ENCODE peak calls at places on chromosomes 6 and 20, in eight cellular contexts. T is mammary epithelial cell, P is heart left ventricle, G is HCT116, N is dorsolateral prefrontal cortex, V is tibial nerve, E is Calu3, R is BJ. H is an unnamed sample.

GRCh38 chr6:134376785-134377184 is 58.9 kb upstream of the SGK1 start:
- DNase-seq in G (no peak), N (no peak), T (no peak), R (no peak), V (no peak), E (no peak), P (no peak), H (no peak)

GRCh38 chr6:12304487-12304886 is 14.3 kb downstream of the EDN1 start:
- DNase-seq in T (no peak), N (no peak), V (no peak), E (no peak), R (no peak), G (no peak), P (no peak), H (no peak)

GRCh38 chr6:32192608-32193039 is at the start of gene GPSM3:
- DNase-seq in T (no peak), G (no peak), V (no peak), R (no peak), E (peak), N (no peak), P (peak), H (no peak)

GRCh38 chr20:22353586-22353985 is 230.8 kb downstream of the FOXA2 start:
- DNase-seq in T (peak), G (no peak), V (no peak), E (no peak), P (no peak), N (no peak), R (no peak), H (no peak)

GRCh38 chr6:124535746-124536145 is 426.5 kb upstream of the RNF217 start:
- DNase-seq in E (peak), N (no peak), T (peak), P (no peak), G (no peak), V (no peak), R (no peak), H (no peak)

GRCh38 chr6:111952326-111952725 is 79.1 kb upstream of the FYN start:
- DNase-seq in T (no peak), R (no peak), N (no peak), E (no peak), P (no peak), G (no peak), V (no peak), H (no peak)

GRCh38 chr20:19466204-19466928 is 253.9 kb downstream of the SLC24A3 start:
- DNase-seq in R (no peak), T (no peak), G (no peak), V (no peak), P (no peak), N (no peak), E (no peak), H (no peak)

GRCh38 chr20:62986257-62986807 is 20.4 kb downstream of the BHLHE23 start:
- DNase-seq in N (no peak), T (no peak), G (no peak), P (no peak), E (no peak), V (no peak), R (no peak), H (no peak)

GRCh38 chr20:32437391-32438074 is 79.4 kb downstream of the ASXL1 start:
- DNase-seq in T (no peak), E (no peak), G (no peak), R (no peak), V (no peak), P (no peak), N (no peak), H (no peak)

GRCh38 chr6:153103256-153103655 is 27.8 kb downstream of the RGS17 start:
- DNase-seq in P (no peak), G (no peak), E (no peak), N (no peak), V (no peak), T (no peak), R (no peak), H (no peak)

GRCh38 chr6:72649032-72649984 is 27.4 kb downstream of the KCNQ5 start:
- DNase-seq in R (peak), P (no peak), N (no peak), V (peak), G (no peak), T (peak), E (peak), H (peak)

GRCh38 chr20:25508083-25508770 is 77.1 kb downstream of the NINL start:
- DNase-seq in P (no peak), T (peak), V (no peak), G (no peak), E (peak), N (no peak), R (peak), H (peak)

GRCh38 chr20:62066983-62067433 is 1.3 kb upstream of the TAF4 start:
- DNase-seq in R (no peak), E (no peak), P (no peak), V (peak), G (no peak), N (no peak), T (no peak), H (no peak)

GRCh38 chr20:50801747-50802125 is 6.9 kb downstream of the BCAS4 start:
- DNase-seq in N (no peak), G (no peak), E (no peak), P (no peak), R (no peak), V (no peak), T (no peak), H (no peak)

GRCh38 chr6:116326392-116326717 is 44.4 kb upstream of the DSE start:
- DNase-seq in G (no peak), E (no peak), P (no peak), V (no peak), T (no peak), N (no peak), R (no peak), H (no peak)

GRCh38 chr20:17511401-17511800 is 19.8 kb downstream of the BFSP1 start:
- DNase-seq in T (no peak), P (no peak), R (no peak), E (no peak), V (no peak), G (no peak), N (no peak), H (no peak)

GRCh38 chr20:53865905-53866786 is 204.2 kb downstream of the BCAS1 start:
- DNase-seq in N (no peak), T (peak), P (no peak), E (peak), V (peak), R (no peak), G (no peak), H (no peak)

GRCh38 chr20:36832791-36833190 is 43.1 kb upstream of the TLDC2 start:
- DNase-seq in P (peak), G (no peak), R (no peak), N (no peak), V (no peak), T (no peak), E (no peak), H (no peak)

GRCh38 chr20:36835453-36836198 is 40.3 kb upstream of the TLDC2 start:
- DNase-seq in G (peak), P (peak), R (peak), V (peak), N (peak), E (peak), T (peak), H (peak)

GRCh38 chr20:36830791-36831691 is 44.9 kb upstream of the TLDC2 start:
- DNase-seq in V (peak), P (peak), R (no peak), E (no peak), N (peak), G (no peak), T (no peak), H (peak)

GRCh38 chr20:36835025-36835424 is 40.9 kb upstream of the TLDC2 start:
- DNase-seq in E (no peak), V (no peak), R (no peak), P (peak), G (no peak), N (no peak), T (no peak), H (no peak)

DNA sequence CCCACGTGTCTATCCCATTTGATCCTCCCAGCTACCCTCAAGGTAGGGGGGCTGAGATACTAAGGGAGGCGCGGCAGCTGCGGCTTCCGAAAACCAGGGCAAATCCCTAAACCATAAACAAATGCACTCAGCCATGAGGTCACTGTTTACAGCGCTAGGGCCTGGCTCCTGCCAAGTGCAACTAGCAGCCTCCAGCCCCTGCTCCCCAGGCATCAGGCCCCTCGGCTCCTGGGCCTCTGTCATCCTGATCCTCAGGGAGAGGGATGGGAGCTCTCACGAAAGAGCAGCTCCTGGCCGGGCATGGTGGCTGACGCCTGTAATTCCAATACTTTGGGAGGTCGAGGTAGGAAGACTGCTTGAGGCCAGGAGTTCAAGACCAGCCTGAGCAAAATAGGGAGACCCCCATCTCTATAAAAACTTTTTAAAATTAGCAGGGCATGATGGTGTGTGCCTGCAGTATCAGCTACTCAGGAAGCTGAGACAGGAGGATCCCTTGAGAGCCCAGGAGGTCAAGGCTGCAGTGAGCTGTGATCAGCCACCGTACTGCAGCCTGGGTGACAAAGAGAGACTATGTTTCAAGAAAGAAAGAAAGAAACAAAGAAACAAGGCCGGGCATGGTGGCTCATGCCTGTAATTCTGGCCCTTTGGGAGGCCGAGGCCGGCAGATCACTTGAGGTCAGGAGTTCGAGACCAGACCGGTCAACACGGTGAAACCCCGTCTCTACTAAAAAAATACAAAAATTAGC is 42.5 kb upstream of the TLDC2 start:
- DNase-seq in N (no peak), E (no peak), R (no peak), T (no peak), G (no peak), V (no peak), P (peak), H (no peak)
- TF ChIP-seq CTCF in N (no peak), E (no peak), R (no peak), T (no peak), G (no peak), V (no peak), P (no peak), H (no peak)

DNA sequence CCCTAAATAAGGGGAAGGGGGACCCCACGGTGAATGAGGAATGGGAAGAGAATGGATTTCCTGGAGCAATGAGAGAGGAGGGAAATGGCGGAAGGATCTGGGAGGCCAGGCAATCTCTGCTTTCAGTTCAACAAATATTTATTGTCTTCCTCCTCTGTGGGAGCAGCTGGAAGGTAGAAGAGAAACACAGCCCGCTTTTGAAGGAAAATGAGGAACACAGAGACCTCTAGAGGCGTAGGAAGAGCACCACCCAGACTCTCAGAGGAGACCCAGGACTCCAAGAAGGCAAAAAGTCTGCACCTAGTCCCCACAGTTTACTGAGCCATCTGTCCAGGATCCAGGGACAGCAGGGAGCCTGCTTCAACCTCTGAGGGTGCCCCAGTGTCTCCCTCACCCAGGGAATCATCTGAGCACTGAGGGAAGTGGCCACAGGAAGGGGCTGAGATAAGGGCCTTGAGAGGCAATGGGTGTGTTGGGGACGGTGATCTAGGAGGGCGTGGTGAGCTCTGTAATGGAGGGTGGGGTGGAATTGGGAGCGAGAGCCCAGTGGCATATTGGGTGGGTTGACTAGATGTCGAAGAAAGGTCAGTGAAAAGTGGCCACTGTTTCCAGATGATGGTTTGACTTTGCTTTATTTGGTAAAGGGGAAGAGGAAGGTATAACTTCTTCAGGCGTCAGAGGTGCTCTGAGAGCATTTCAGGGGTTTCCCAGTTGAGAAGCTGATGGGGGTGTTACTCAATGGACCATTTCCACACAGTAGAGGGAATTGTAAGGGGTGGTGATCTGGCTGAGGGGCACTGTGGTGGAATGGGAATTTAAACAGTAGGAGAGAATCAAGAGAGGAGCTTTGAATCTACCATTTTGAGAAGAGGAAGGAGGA is 610 bp downstream of the PSORS1C1 start:
- DNase-seq in R (no peak), V (no peak), N (no peak), G (peak), P (no peak), E (peak), T (peak), H (no peak)
- TF ChIP-seq CTCF in R (peak), V (no peak), N (peak), G (peak), P (no peak), E (peak), T (peak), H (no peak)

DNA sequence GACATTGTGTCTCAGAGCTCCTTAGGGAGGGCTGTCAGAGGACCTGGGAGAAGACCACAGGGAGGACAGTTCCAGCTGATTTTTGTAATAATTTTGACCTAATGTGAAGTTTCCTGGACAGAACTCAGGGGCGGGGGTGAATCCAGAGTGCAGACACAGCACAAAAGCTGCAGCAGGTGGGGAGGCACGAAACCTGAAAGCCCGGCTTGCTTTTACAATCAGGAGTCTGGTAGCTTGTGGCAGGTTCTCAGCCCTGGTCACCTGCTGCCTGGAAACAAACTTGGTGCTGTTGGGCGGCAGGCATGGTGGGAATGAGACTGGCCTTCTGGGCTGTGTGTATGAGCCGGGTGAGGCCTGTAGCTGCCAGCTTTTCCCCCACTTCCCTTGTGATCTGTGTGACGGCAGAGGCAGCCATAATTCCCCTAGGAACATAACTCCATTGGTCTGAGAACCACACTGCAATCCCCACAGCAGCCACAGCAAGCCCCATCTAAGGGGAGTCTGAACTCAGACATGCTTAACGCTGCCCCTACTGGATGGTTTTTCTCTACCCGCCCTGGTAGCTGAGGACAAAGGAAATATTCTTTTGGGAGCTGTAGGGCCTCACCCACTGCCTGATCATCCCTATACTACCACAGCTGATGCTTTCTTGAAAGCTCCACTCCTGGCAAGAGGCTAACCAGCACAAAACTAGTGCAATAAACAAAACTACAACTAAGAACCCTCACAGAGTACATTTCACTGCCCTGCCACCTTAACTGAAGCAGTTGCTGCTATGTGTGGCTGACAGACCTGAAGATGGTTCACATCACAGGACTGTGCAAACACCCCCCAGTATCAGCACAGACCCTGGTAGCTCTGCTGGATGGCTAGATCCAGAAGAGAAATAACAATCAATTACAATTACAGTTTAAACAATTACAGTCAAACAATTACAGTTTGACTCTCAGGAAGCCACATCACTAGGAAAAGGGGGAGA is 1055.1 kb upstream of the GJE1 start:
- DNase-seq in R (no peak), T (peak), E (peak), P (no peak), N (no peak), V (no peak), G (peak), H (no peak)
- TF ChIP-seq CTCF in R (no peak), T (peak), E (peak), P (no peak), N (no peak), V (no peak), G (peak), H (no peak)

GRCh38 chr6:163341671-163342070 is 72.8 kb upstream of the QKI start:
- DNase-seq in V (no peak), T (no peak), G (no peak), R (no peak), E (no peak), N (no peak), P (no peak), H (no peak)

GRCh38 chr6:163341224-163341623 is 73.3 kb upstream of the QKI start:
- DNase-seq in E (no peak), N (no peak), T (no peak), R (no peak), G (no peak), P (no peak), V (no peak), H (no peak)

GRCh38 chr6:163338671-163339405 is 75.7 kb upstream of the QKI start:
- DNase-seq in G (no peak), T (no peak), V (no peak), N (peak), E (no peak), R (no peak), P (peak), H (no peak)

GRCh38 chr6:163339466-163339865 is 75.1 kb upstream of the QKI start:
- DNase-seq in P (no peak), G (no peak), N (no peak), E (no peak), V (no peak), T (no peak), R (no peak), H (no peak)

GRCh38 chr6:163340201-163340887 is 74.2 kb upstream of the QKI start:
- DNase-seq in T (no peak), R (no peak), G (no peak), N (no peak), V (no peak), E (no peak), P (no peak), H (no peak)
- TF ChIP-seq CTCF in T (no peak), R (no peak), G (peak), N (peak), V (peak), E (no peak), P (no peak), H (no peak)

GRCh38 chr6:68126089-68126749 is 508.9 kb upstream of the ADGRB3 start:
- DNase-seq in G (no peak), P (no peak), R (no peak), T (no peak), V (no peak), N (no peak), E (no peak), H (no peak)
- TF ChIP-seq CTCF in G (no peak), P (no peak), R (no peak), T (no peak), V (no peak), N (no peak), E (no peak), H (no peak)